ENCODE peak calls at places on chromosome 2, in five cellular contexts. L is stomach, T is heart left ventricle, J is IMR-90, Q is breast epithelium. Z is an unnamed sample.

GRCh38 chr2:126208266-126208665 is 447.7 kb upstream of the GYPC start:
- DNase-seq in L (no peak), T (no peak), J (no peak), Q (no peak), Z (no peak)

GRCh38 chr2:42138163-42139016 is 30.8 kb upstream of the EML4 start:
- DNase-seq in L (peak), T (peak), J (peak), Q (no peak), Z (no peak)

GRCh38 chr2:171598713-171599319 is 76.5 kb downstream of the CYBRD1 start:
- DNase-seq in L (peak), T (no peak), J (peak), Q (no peak), Z (no peak)

GRCh38 chr2:160358051-160358450 is 135.6 kb downstream of the RBMS1 start:
- DNase-seq in L (no peak), T (no peak), J (peak), Q (no peak), Z (no peak)

GRCh38 chr2:54577035-54577434 is 120.9 kb downstream of the SPTBN1 start:
- DNase-seq in L (peak), T (peak), J (no peak), Q (no peak), Z (no peak)

GRCh38 chr2:191970867-191971266 is 124.0 kb upstream of the CAVIN2 start:
- DNase-seq in L (no peak), T (no peak), J (no peak), Q (no peak), Z (no peak)

GRCh38 chr2:73890301-73891092 is 2.3 kb upstream of the ACTG2 start:
- DNase-seq in L (no peak), T (no peak), J (peak), Q (no peak), Z (no peak)

GRCh38 chr2:109676346-109676897 is 62.3 kb downstream of the SOWAHC start:
- DNase-seq in L (no peak), T (no peak), J (no peak), Q (no peak), Z (no peak)

GRCh38 chr2:157328133-157328532 is 2.5 kb upstream of the ERMN start:
- DNase-seq in L (no peak), T (no peak), J (no peak), Q (no peak), Z (no peak)

GRCh38 chr2:24926602-24927252 is 6.7 kb upstream of the ADCY3 start:
- DNase-seq in L (peak), T (peak), J (no peak), Q (peak), Z (peak)

GRCh38 chr2:45675130-45675812 is 23.8 kb downstream of the PRKCE start:
- DNase-seq in L (peak), T (peak), J (no peak), Q (no peak), Z (no peak)

GRCh38 chr2:167582619-167583018 is 664.8 kb downstream of the STK39 start:
- DNase-seq in L (no peak), T (no peak), J (no peak), Q (no peak), Z (no peak)

GRCh38 chr2:3211256-3211970 is 166.2 kb downstream of the EIPR1 start:
- DNase-seq in L (no peak), T (no peak), J (no peak), Q (no peak), Z (no peak)

GRCh38 chr2:120218181-120218580 is 5.0 kb downstream of the TMEM185B start:
- DNase-seq in L (peak), T (no peak), J (no peak), Q (peak), Z (peak)

GRCh38 chr2:10664652-10665051 is 25.1 kb downstream of the NOL10 start:
- DNase-seq in L (no peak), T (no peak), J (no peak), Q (no peak), Z (no peak)

GRCh38 chr2:222076978-222077690 is 221.7 kb downstream of the PAX3 start:
- DNase-seq in L (no peak), T (no peak), J (no peak), Q (no peak), Z (no peak)

GRCh38 chr2:120915670-120916069 is 180.0 kb downstream of the GLI2 start:
- DNase-seq in L (no peak), T (no peak), J (peak), Q (no peak), Z (no peak)

GRCh38 chr2:43239981-43240761 is 13.8 kb upstream of the ZFP36L2 start:
- DNase-seq in L (no peak), T (no peak), J (no peak), Q (no peak), Z (no peak)

GRCh38 chr2:203650860-203651613 is 55.4 kb upstream of the CD28 start:
- DNase-seq in L (peak), T (no peak), J (peak), Q (no peak), Z (no peak)

GRCh38 chr2:127220807-127221527 is 868 bp upstream of the CYP27C1 start:
- DNase-seq in L (no peak), T (no peak), J (no peak), Q (no peak), Z (no peak)

GRCh38 chr2:35873921-35874320 is 481.7 kb upstream of the CRIM1 start:
- DNase-seq in L (no peak), T (no peak), J (no peak), Q (no peak), Z (no peak)

GRCh38 chr2:24820598-24821432 is 27.6 kb downstream of the CENPO start:
- DNase-seq in L (peak), T (no peak), J (no peak), Q (no peak), Z (no peak)

GRCh38 chr2:109694190-109694589 is 80.0 kb downstream of the SOWAHC start:
- DNase-seq in L (no peak), T (no peak), J (no peak), Q (no peak), Z (no peak)

GRCh38 chr2:119198267-119198840 is 25.3 kb upstream of the STEAP3 start:
- DNase-seq in L (no peak), T (no peak), J (peak), Q (no peak), Z (no peak)

GRCh38 chr2:178553047-178553446 is 72.8 kb downstream of the PLEKHA3 start:
- DNase-seq in L (no peak), T (no peak), J (peak), Q (no peak), Z (no peak)

GRCh38 chr2:12402440-12403139 is 314.1 kb upstream of the TRIB2 start:
- DNase-seq in L (no peak), T (no peak), J (no peak), Q (no peak), Z (no peak)

GRCh38 chr2:99278793-99279291 is 22.2 kb downstream of the LYG1 start:
- DNase-seq in L (no peak), T (no peak), J (peak), Q (no peak), Z (no peak)

GRCh38 chr2:218221015-218221414 is 4.0 kb downstream of the ARPC2 start:
- DNase-seq in L (peak), T (no peak), J (no peak), Q (no peak), Z (no peak)

GRCh38 chr2:218226903-218227302 is 9.9 kb downstream of the ARPC2 start:
- DNase-seq in L (no peak), T (no peak), J (no peak), Q (no peak), Z (no peak)

GRCh38 chr2:218224206-218224605 is 7.2 kb downstream of the ARPC2 start:
- DNase-seq in L (no peak), T (no peak), J (peak), Q (no peak), Z (no peak)

GRCh38 chr2:218219934-218220333 is 2.9 kb downstream of the ARPC2 start:
- DNase-seq in L (no peak), T (no peak), J (no peak), Q (no peak), Z (no peak)

GRCh38 chr2:218223046-218223445 is 6.1 kb downstream of the ARPC2 start:
- DNase-seq in L (no peak), T (no peak), J (peak), Q (no peak), Z (no peak)
- TF ChIP-seq POLR2A in L (no peak), T (no peak), J (peak), Q (no peak), Z (no peak)

GRCh38 chr2:105375001-105375561 is 23.8 kb downstream of the FHL2 start:
- DNase-seq in L (no peak), T (peak), J (peak), Q (no peak), Z (no peak)

GRCh38 chr2:105371810-105372209 is 27.0 kb downstream of the FHL2 start:
- DNase-seq in L (no peak), T (no peak), J (no peak), Q (no peak), Z (no peak)

GRCh38 chr2:105373344-105373781 is 25.5 kb downstream of the FHL2 start:
- DNase-seq in L (peak), T (peak), J (peak), Q (no peak), Z (peak)

GRCh38 chr2:105376010-105376409 is 22.8 kb downstream of the FHL2 start:
- DNase-seq in L (peak), T (peak), J (no peak), Q (no peak), Z (no peak)

DNA sequence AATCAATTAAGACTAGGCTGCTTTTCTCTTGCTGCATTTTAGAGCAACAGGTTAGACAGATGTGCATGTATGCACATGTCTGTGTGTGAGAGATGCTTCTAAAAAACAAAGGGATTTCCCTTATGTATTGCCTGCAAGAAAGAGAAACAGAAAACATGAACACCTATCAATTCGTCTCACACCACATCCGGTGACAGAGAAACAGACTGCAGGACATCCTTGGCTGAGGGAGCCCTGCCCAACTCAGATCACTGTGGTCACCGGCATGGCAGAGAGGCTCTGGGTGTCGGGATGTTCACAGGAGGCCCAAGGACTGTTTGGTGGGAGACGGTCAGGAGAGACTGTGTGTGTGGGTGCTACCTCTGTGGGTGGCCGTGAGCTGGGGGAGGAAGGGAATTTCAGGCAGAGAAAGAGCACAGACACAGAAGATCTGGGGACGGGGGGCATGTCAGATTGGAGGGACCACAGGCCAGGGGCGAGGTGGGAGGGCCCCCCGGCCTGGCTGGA is 24.9 kb downstream of the FHL2 start:
- DNase-seq in L (no peak), T (peak), J (no peak), Q (no peak), Z (no peak)
- TF ChIP-seq POLR2A in L (no peak), T (no peak), J (no peak), Q (no peak), Z (no peak)

GRCh38 chr2:215680605-215681598 is 245.0 kb upstream of the FN1 start:
- DNase-seq in L (no peak), T (no peak), J (peak), Q (no peak), Z (no peak)
- TF ChIP-seq POLR2A in L (no peak), T (no peak), J (no peak), Q (no peak), Z (no peak)

GRCh38 chr2:232994446-232994845 is 18.6 kb downstream of the NGEF start:
- DNase-seq in L (no peak), T (no peak), J (no peak), Q (peak), Z (no peak)
- TF ChIP-seq POLR2A in L (no peak), T (no peak), J (no peak), Q (no peak), Z (no peak)

DNA sequence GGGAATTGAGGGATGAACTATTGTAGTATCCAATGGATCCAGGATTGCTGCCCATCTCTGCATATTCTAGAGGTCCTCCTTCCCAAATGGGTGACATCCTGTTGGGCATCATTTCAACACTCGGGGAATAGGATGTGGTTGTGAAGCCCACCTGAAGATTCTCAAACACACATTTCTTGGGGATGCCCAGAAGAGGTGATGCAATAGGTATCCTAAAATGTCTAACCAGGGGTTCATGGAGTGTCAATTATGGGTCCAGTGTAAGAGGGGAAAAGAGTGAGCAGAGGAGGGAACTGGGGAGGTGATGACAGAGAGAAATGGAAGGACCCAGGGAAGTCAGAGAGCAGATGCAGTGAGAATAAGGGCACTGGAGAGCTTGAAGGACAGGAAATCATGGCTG is 52.1 kb downstream of the POLE4 start:
- DNase-seq in L (no peak), T (no peak), J (no peak), Q (no peak), Z (no peak)
- TF ChIP-seq POLR2A in L (no peak), T (no peak), J (no peak), Q (no peak), Z (no peak)

GRCh38 chr2:65129276-65129612 is 662 bp downstream of the RAB1A start:
- DNase-seq in L (no peak), T (no peak), J (no peak), Q (no peak), Z (no peak)

GRCh38 chr2:65129613-65130439 is at the start of gene RAB1A:
- DNase-seq in L (peak), T (peak), J (peak), Q (peak), Z (peak)

GRCh38 chr2:65133626-65134025 is 3.7 kb upstream of the RAB1A start:
- DNase-seq in L (no peak), T (no peak), J (no peak), Q (no peak), Z (no peak)

GRCh38 chr2:65130440-65131175 is 702 bp upstream of the RAB1A start:
- DNase-seq in L (no peak), T (no peak), J (no peak), Q (no peak), Z (no peak)

GRCh38 chr2:65128297-65129190 is 1.4 kb downstream of the RAB1A start:
- DNase-seq in L (peak), T (no peak), J (peak), Q (no peak), Z (no peak)
- TF ChIP-seq POLR2A in L (no peak), T (no peak), J (no peak), Q (no peak), Z (no peak)

GRCh38 chr2:233422050-233422639 is 67.9 kb downstream of the DGKD start:
- DNase-seq in L (peak), T (no peak), J (no peak), Q (no peak), Z (peak)
- TF ChIP-seq POLR2A in L (no peak), T (no peak), J (no peak), Q (no peak), Z (no peak)

GRCh38 chr2:21021430-21021829 is 22.4 kb downstream of the APOB start:
- DNase-seq in L (no peak), T (no peak), J (no peak), Q (no peak), Z (no peak)
- TF ChIP-seq POLR2A in L (no peak), T (no peak), J (no peak), Q (no peak), Z (no peak)

GRCh38 chr2:181456660-181457120 is 496 bp upstream of the ITGA4 start:
- DNase-seq in L (peak), T (peak), J (peak), Q (no peak), Z (peak)

GRCh38 chr2:181458881-181459280 is 1.7 kb downstream of the ITGA4 start:
- DNase-seq in L (no peak), T (no peak), J (no peak), Q (no peak), Z (no peak)

GRCh38 chr2:181459646-181460045 is 2.5 kb downstream of the ITGA4 start:
- DNase-seq in L (no peak), T (no peak), J (peak), Q (no peak), Z (no peak)

GRCh38 chr2:181457121-181457740 is at the start of gene ITGA4:
- DNase-seq in L (peak), T (peak), J (peak), Q (peak), Z (peak)

GRCh38 chr2:181457741-181458425 is 697 bp downstream of the ITGA4 start:
- DNase-seq in L (peak), T (peak), J (peak), Q (no peak), Z (peak)
- TF ChIP-seq POLR2A in L (no peak), T (no peak), J (no peak), Q (no peak), Z (no peak)